ENCODE peak calls at places on chromosomes 2 and 18, in five cellular contexts. J is CD4-positive, alpha-beta T cell; P is neural crest cell; W is cardiac muscle cell; L is A549. E is an unnamed sample.

GRCh38 chr2:27139310-27139709 is at the start of gene PRR30:
- DNase-seq in J (no peak), P (no peak), W (no peak), L (no peak), E (no peak)

GRCh38 chr2:161842751-161843433 is 218.7 kb downstream of the SLC4A10 start:
- DNase-seq in J (no peak), P (no peak), W (no peak), L (no peak), E (no peak)

GRCh38 chr2:136359121-136359965 is 241.4 kb upstream of the CXCR4 start:
- DNase-seq in J (no peak), P (no peak), W (no peak), L (no peak), E (no peak)

GRCh38 chr2:71299507-71299906 is 32.1 kb upstream of the ZNF638 start:
- DNase-seq in J (no peak), P (no peak), W (peak), L (peak), E (peak)

GRCh38 chr18:78069784-78070664 is 820.4 kb downstream of the GALR1 start:
- DNase-seq in J (no peak), P (no peak), W (no peak), L (no peak), E (no peak)

GRCh38 chr18:40672590-40672989 is 1282.4 kb upstream of the PIK3C3 start:
- DNase-seq in J (no peak), P (no peak), W (no peak), L (no peak), E (no peak)

GRCh38 chr2:135299165-135299564 is 231.9 kb downstream of the ZRANB3 start:
- DNase-seq in J (no peak), P (no peak), W (no peak), L (no peak), E (no peak)

GRCh38 chr2:20666364-20667150 is at the start of gene GDF7:
- DNase-seq in J (no peak), P (no peak), W (no peak), L (no peak), E (peak)

GRCh38 chr2:159609933-159610523 is 6.3 kb downstream of the BAZ2B start:
- DNase-seq in J (no peak), P (no peak), W (no peak), L (no peak), E (no peak)

GRCh38 chr2:169131587-169132512 is 62.5 kb downstream of the DHRS9 start:
- DNase-seq in J (no peak), P (no peak), W (peak), L (peak), E (no peak)

GRCh38 chr18:35041752-35042379 is 653 bp downstream of the MAPRE2 start:
- DNase-seq in J (no peak), P (no peak), W (peak), L (no peak), E (no peak)

GRCh38 chr2:15471606-15472005 is 89.5 kb downstream of the NBAS start:
- DNase-seq in J (no peak), P (no peak), W (no peak), L (no peak), E (no peak)

GRCh38 chr18:7885763-7886295 is 318.7 kb downstream of the PTPRM start:
- DNase-seq in J (no peak), P (no peak), W (peak), L (no peak), E (no peak)

GRCh38 chr2:35783723-35784122 is 571.9 kb upstream of the CRIM1 start:
- DNase-seq in J (no peak), P (no peak), W (no peak), L (no peak), E (no peak)

GRCh38 chr18:50742947-50743346 is 76.9 kb downstream of the MRO start:
- DNase-seq in J (no peak), P (no peak), W (no peak), L (no peak), E (no peak)

DNA sequence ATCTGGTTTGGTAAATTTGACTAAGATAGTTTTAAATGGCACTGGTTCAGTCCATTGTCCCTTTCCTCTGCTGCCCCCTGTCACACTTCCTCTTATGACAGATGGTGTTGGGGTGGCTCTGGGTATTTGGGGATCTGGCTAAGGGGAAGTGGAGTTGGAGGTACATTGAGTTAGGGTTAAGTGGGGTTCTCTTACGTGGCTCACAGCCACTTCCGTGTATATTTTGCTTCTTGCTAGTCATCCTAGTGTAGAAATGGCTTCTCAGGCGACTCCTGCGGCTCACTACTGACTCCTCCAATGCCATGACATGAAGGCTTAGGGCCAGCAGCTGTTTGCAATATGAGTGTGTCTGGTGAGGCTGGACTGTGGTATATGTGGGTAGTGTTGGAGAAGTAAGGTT is 187.0 kb downstream of the HAUS1 start:
- DNase-seq in J (no peak), P (no peak), W (no peak), L (no peak), E (no peak)
- TF ChIP-seq CTCF in J (no peak), P (no peak), W (no peak), L (no peak), E (no peak)

GRCh38 chr2:55116966-55117365 is 66.7 kb upstream of the RTN4 start:
- DNase-seq in J (no peak), P (no peak), W (no peak), L (no peak), E (no peak)
- TF ChIP-seq CTCF in J (no peak), P (no peak), W (no peak), L (no peak), E (no peak)

DNA sequence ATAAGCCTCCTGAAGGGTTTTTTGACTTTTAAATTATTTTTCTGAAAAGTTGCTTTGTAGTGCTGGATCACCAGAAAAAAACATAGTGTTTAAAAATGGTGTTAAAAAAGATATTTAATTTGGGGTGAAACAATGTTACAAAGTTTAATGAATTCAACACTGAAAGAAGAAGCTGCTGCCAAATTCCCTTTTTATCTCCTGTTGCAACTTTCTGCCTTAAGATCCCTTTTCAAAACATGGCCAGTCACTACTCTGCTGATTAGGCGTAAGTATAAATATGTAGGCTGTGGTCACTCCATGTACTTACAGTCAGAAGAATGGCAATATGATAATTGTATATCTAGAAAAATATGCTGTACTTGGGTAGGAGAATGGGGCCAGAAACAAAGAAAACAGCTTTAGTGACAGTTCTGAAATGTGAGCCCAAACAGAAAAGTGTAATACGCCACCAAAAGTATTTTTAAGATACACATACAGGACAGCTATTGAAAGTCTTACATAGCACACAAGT is 123.5 kb upstream of the ZBTB14 start:
- DNase-seq in J (no peak), P (no peak), W (peak), L (no peak), E (no peak)
- TF ChIP-seq CTCF in J (no peak), P (no peak), W (no peak), L (no peak), E (no peak)

DNA sequence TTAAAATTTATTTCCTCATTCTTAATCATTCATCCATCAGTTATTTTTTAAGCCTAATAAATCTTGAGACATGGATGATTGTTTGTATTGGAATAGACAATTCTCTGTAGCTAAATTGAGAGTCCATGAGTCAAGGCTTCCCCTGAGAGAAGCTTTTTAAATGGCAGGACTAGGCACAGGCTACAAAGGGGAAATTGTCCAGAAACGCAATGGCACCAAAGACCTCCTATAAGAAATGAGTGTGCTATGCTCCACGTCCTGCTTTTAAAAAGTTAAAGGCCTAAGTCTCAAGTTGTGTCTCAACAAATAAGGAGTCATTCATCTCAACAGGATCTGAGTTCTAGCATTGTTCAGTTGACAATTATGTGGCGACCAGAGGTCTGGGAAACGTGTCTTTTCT is 8.9 kb upstream of the COL5A2 start:
- DNase-seq in J (no peak), P (no peak), W (no peak), L (no peak), E (no peak)
- TF ChIP-seq CTCF in J (no peak), P (no peak), W (no peak), L (no peak), E (no peak)

GRCh38 chr2:74474899-74475298 is 2.4 kb upstream of the MRPL53 start:
- DNase-seq in J (no peak), P (no peak), W (peak), L (no peak), E (peak)
- TF ChIP-seq CTCF in J (no peak), P (peak), W (peak), L (peak), E (peak)

E was measured in endothelial cell.